ENCODE peak calls at places on chromosome 1, in ten cellular contexts. One of them, this sample, is unnamed.

GRCh38 chr1:225882699-225883615 is 777 bp upstream of the TMEM63A start:
- DNase-seq in cardiac fibroblast: peak; percentile 54
- DNase-seq in adrenal gland: peak; percentile 72
- DNase-seq in ovary: peak; percentile 60
- DNase-seq in GM06990: peak; percentile 58
- DNase-seq in H1: no peak
- DNase-seq in fibroblast of the aortic adventitia: peak; percentile 41
- DNase-seq in mucosa of descending colon: peak; percentile 61
- DNase-seq in Panc1: no peak
- DNase-seq in esophagus squamous epithelium: no peak
- DNase-seq in this sample: no peak

GRCh38 chr1:1024421-1025415 is 4.8 kb downstream of the AGRN start:
- DNase-seq in cardiac fibroblast: peak; percentile 14
- DNase-seq in adrenal gland: no peak
- DNase-seq in ovary: no peak
- DNase-seq in GM06990: no peak
- DNase-seq in H1: no peak
- DNase-seq in fibroblast of the aortic adventitia: no peak
- DNase-seq in mucosa of descending colon: no peak
- DNase-seq in Panc1: no peak
- DNase-seq in esophagus squamous epithelium: no peak
- DNase-seq in this sample: no peak

GRCh38 chr1:202007703-202008489 is 2.5 kb upstream of the ELF3 start:
- DNase-seq in cardiac fibroblast: peak; percentile 55
- DNase-seq in adrenal gland: no peak
- DNase-seq in ovary: no peak
- DNase-seq in GM06990: no peak
- DNase-seq in H1: peak; percentile 82
- DNase-seq in fibroblast of the aortic adventitia: peak; percentile 33
- DNase-seq in mucosa of descending colon: peak; percentile 91
- DNase-seq in Panc1: no peak
- DNase-seq in esophagus squamous epithelium: no peak
- DNase-seq in this sample: no peak

GRCh38 chr1:76330993-76331603 is 256.6 kb downstream of the ST6GALNAC3 start:
- DNase-seq in cardiac fibroblast: peak; percentile 84
- DNase-seq in adrenal gland: peak; percentile 46
- DNase-seq in ovary: peak; percentile 15
- DNase-seq in GM06990: peak; percentile 17
- DNase-seq in H1: no peak
- DNase-seq in fibroblast of the aortic adventitia: peak; percentile 63
- DNase-seq in mucosa of descending colon: peak; percentile 54
- DNase-seq in Panc1: peak; percentile 32
- DNase-seq in esophagus squamous epithelium: no peak
- DNase-seq in this sample: peak; percentile 69

GRCh38 chr1:185483647-185484450 is 166.8 kb upstream of the IVNS1ABP start:
- DNase-seq in cardiac fibroblast: peak; percentile 77
- DNase-seq in adrenal gland: no peak
- DNase-seq in ovary: no peak
- DNase-seq in GM06990: no peak
- DNase-seq in H1: no peak
- DNase-seq in fibroblast of the aortic adventitia: peak; percentile 89
- DNase-seq in mucosa of descending colon: no peak
- DNase-seq in Panc1: no peak
- DNase-seq in esophagus squamous epithelium: no peak
- DNase-seq in this sample: peak; percentile 35

GRCh38 chr1:60809204-60809985 is 273.0 kb upstream of the NFIA start:
- DNase-seq in cardiac fibroblast: no peak
- DNase-seq in adrenal gland: no peak
- DNase-seq in ovary: no peak
- DNase-seq in GM06990: no peak
- DNase-seq in H1: no peak
- DNase-seq in fibroblast of the aortic adventitia: no peak
- DNase-seq in mucosa of descending colon: no peak
- DNase-seq in Panc1: no peak
- DNase-seq in esophagus squamous epithelium: no peak
- DNase-seq in this sample: no peak

GRCh38 chr1:22314676-22315075 is 137.0 kb upstream of the ZBTB40 start:
- DNase-seq in cardiac fibroblast: no peak
- DNase-seq in adrenal gland: peak; percentile 11
- DNase-seq in ovary: no peak
- DNase-seq in GM06990: no peak
- DNase-seq in H1: no peak
- DNase-seq in fibroblast of the aortic adventitia: no peak
- DNase-seq in mucosa of descending colon: no peak
- DNase-seq in Panc1: no peak
- DNase-seq in esophagus squamous epithelium: no peak
- DNase-seq in this sample: no peak

GRCh38 chr1:23559985-23560755 is 869 bp upstream of the ID3 start:
- DNase-seq in cardiac fibroblast: peak; percentile 44
- DNase-seq in adrenal gland: no peak
- DNase-seq in ovary: no peak
- DNase-seq in GM06990: no peak
- DNase-seq in H1: no peak
- DNase-seq in fibroblast of the aortic adventitia: peak; percentile 65
- DNase-seq in mucosa of descending colon: no peak
- DNase-seq in Panc1: no peak
- DNase-seq in esophagus squamous epithelium: no peak
- DNase-seq in this sample: peak; percentile 84

GRCh38 chr1:8422439-8423133 is 104.7 kb downstream of the SLC45A1 start:
- DNase-seq in cardiac fibroblast: peak; percentile 49
- DNase-seq in adrenal gland: no peak
- DNase-seq in ovary: peak; percentile 42
- DNase-seq in GM06990: no peak
- DNase-seq in H1: no peak
- DNase-seq in fibroblast of the aortic adventitia: peak; percentile 65
- DNase-seq in mucosa of descending colon: no peak
- DNase-seq in Panc1: no peak
- DNase-seq in esophagus squamous epithelium: no peak
- DNase-seq in this sample: no peak

GRCh38 chr1:234725177-234726132 is 115.5 kb upstream of the IRF2BP2 start:
- DNase-seq in cardiac fibroblast: peak; percentile 62
- DNase-seq in adrenal gland: peak; percentile 72
- DNase-seq in ovary: peak; percentile 42
- DNase-seq in GM06990: no peak
- DNase-seq in H1: no peak
- DNase-seq in fibroblast of the aortic adventitia: peak; percentile 41
- DNase-seq in mucosa of descending colon: peak; percentile 59
- DNase-seq in Panc1: no peak
- DNase-seq in esophagus squamous epithelium: no peak
- DNase-seq in this sample: no peak

GRCh38 chr1:167621780-167622179 is 8.3 kb upstream of the RCSD1 start:
- DNase-seq in cardiac fibroblast: no peak
- DNase-seq in adrenal gland: no peak
- DNase-seq in ovary: no peak
- DNase-seq in GM06990: no peak
- DNase-seq in H1: no peak
- DNase-seq in fibroblast of the aortic adventitia: no peak
- DNase-seq in mucosa of descending colon: no peak
- DNase-seq in Panc1: no peak
- DNase-seq in esophagus squamous epithelium: no peak
- DNase-seq in this sample: no peak

GRCh38 chr1:27135920-27136551 is 18.9 kb downstream of the SLC9A1 start:
- DNase-seq in cardiac fibroblast: no peak
- DNase-seq in adrenal gland: no peak
- DNase-seq in ovary: no peak
- DNase-seq in GM06990: peak; percentile 52
- DNase-seq in H1: peak; percentile 60
- DNase-seq in fibroblast of the aortic adventitia: peak; percentile 41
- DNase-seq in mucosa of descending colon: no peak
- DNase-seq in Panc1: no peak
- DNase-seq in esophagus squamous epithelium: no peak
- DNase-seq in this sample: no peak

GRCh38 chr1:156368157-156368658 is 803 bp upstream of the RHBG start:
- DNase-seq in cardiac fibroblast: no peak
- DNase-seq in adrenal gland: no peak
- DNase-seq in ovary: no peak
- DNase-seq in GM06990: no peak
- DNase-seq in H1: no peak
- DNase-seq in fibroblast of the aortic adventitia: no peak
- DNase-seq in mucosa of descending colon: no peak
- DNase-seq in Panc1: no peak
- DNase-seq in esophagus squamous epithelium: no peak
- DNase-seq in this sample: no peak

GRCh38 chr1:41434306-41434705 is 50.2 kb downstream of the EDN2 start:
- DNase-seq in cardiac fibroblast: no peak
- DNase-seq in adrenal gland: no peak
- DNase-seq in ovary: no peak
- DNase-seq in GM06990: no peak
- DNase-seq in H1: no peak
- DNase-seq in fibroblast of the aortic adventitia: no peak
- DNase-seq in mucosa of descending colon: no peak
- DNase-seq in Panc1: no peak
- DNase-seq in esophagus squamous epithelium: no peak
- DNase-seq in this sample: no peak

GRCh38 chr1:70909262-70909817 is 138.3 kb downstream of the PTGER3 start:
- DNase-seq in cardiac fibroblast: no peak
- DNase-seq in adrenal gland: no peak
- DNase-seq in ovary: no peak
- DNase-seq in GM06990: no peak
- DNase-seq in H1: no peak
- DNase-seq in fibroblast of the aortic adventitia: no peak
- DNase-seq in mucosa of descending colon: no peak
- DNase-seq in Panc1: no peak
- DNase-seq in esophagus squamous epithelium: no peak
- DNase-seq in this sample: no peak

GRCh38 chr1:42833981-42834380 is 12.4 kb upstream of the ZNF691 start:
- DNase-seq in cardiac fibroblast: no peak
- DNase-seq in adrenal gland: no peak
- DNase-seq in ovary: no peak
- DNase-seq in GM06990: no peak
- DNase-seq in H1: peak; percentile 23
- DNase-seq in fibroblast of the aortic adventitia: no peak
- DNase-seq in mucosa of descending colon: no peak
- DNase-seq in Panc1: no peak
- DNase-seq in esophagus squamous epithelium: no peak
- DNase-seq in this sample: no peak

GRCh38 chr1:159945483-159946241 is at the start of gene IGSF9:
- DNase-seq in cardiac fibroblast: peak; percentile 83
- DNase-seq in adrenal gland: peak; percentile 51
- DNase-seq in ovary: peak; percentile 85
- DNase-seq in GM06990: peak; percentile 73
- DNase-seq in H1: peak; percentile 96
- DNase-seq in fibroblast of the aortic adventitia: peak; percentile 58
- DNase-seq in mucosa of descending colon: peak; percentile 93
- DNase-seq in Panc1: no peak
- DNase-seq in esophagus squamous epithelium: no peak
- DNase-seq in this sample: no peak

GRCh38 chr1:201758508-201759050 is 70.4 kb upstream of the IPO9 start:
- DNase-seq in cardiac fibroblast: no peak
- DNase-seq in adrenal gland: no peak
- DNase-seq in ovary: no peak
- DNase-seq in GM06990: no peak
- DNase-seq in H1: no peak
- DNase-seq in fibroblast of the aortic adventitia: no peak
- DNase-seq in mucosa of descending colon: no peak
- DNase-seq in Panc1: no peak
- DNase-seq in esophagus squamous epithelium: no peak
- DNase-seq in this sample: no peak

GRCh38 chr1:200437556-200438203 is 27.8 kb upstream of the ZNF281 start:
- DNase-seq in cardiac fibroblast: no peak
- DNase-seq in adrenal gland: no peak
- DNase-seq in ovary: no peak
- DNase-seq in GM06990: no peak
- DNase-seq in H1: no peak
- DNase-seq in fibroblast of the aortic adventitia: peak; percentile 46
- DNase-seq in mucosa of descending colon: no peak
- DNase-seq in Panc1: no peak
- DNase-seq in esophagus squamous epithelium: no peak
- DNase-seq in this sample: no peak

GRCh38 chr1:212440419-212440818 is 7.7 kb downstream of the NENF start:
- DNase-seq in cardiac fibroblast: no peak
- DNase-seq in adrenal gland: no peak
- DNase-seq in ovary: no peak
- DNase-seq in GM06990: no peak
- DNase-seq in H1: no peak
- DNase-seq in fibroblast of the aortic adventitia: no peak
- DNase-seq in mucosa of descending colon: no peak
- DNase-seq in Panc1: no peak
- DNase-seq in esophagus squamous epithelium: no peak
- DNase-seq in this sample: no peak
- H3K4me3 ChIP-seq in cardiac fibroblast: no peak overlapping the region
- H3K4me3 ChIP-seq in adrenal gland: no peak overlapping the region
- H3K4me3 ChIP-seq in ovary: no peak overlapping the region
- H3K4me3 ChIP-seq in GM06990: no peak overlapping the region
- H3K4me3 ChIP-seq in H1: no peak overlapping the region
- H3K4me3 ChIP-seq in fibroblast of the aortic adventitia: no peak overlapping the region
- H3K4me3 ChIP-seq in mucosa of descending colon: no peak overlapping the region
- H3K4me3 ChIP-seq in Panc1: no peak overlapping the region
- H3K4me3 ChIP-seq in esophagus squamous epithelium: no peak overlapping the region
- H3K4me3 ChIP-seq in this sample: no peak overlapping the region

DNA sequence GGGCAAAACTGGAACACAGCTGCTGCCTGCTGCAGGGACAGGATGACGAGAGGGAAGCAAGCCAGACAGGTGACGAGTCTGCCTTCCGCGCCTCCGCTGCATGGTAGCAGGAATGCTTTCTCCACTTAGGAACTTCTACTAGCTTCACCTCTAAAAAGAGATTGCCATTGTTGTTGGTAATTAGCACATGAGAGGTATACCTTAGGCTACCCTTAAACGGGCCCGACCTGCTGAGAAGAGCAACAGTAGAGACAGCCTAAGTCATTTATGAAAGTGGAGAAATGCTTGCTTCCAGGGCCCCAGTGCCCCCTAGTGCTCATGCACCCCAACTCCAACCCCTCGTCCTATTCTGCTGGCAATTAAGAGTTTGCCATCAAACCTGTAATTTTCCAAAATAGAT is 96.9 kb upstream of the AKT3 start:
- DNase-seq in cardiac fibroblast: peak; percentile 25
- DNase-seq in adrenal gland: peak; percentile 23
- DNase-seq in ovary: no peak
- DNase-seq in GM06990: no peak
- DNase-seq in H1: peak; percentile 67
- DNase-seq in fibroblast of the aortic adventitia: peak; percentile 25
- DNase-seq in mucosa of descending colon: no peak
- DNase-seq in Panc1: no peak
- DNase-seq in esophagus squamous epithelium: no peak
- DNase-seq in this sample: no peak
- TF ChIP-seq CTCF in cardiac fibroblast: peak; percentile 48
- TF ChIP-seq CTCF in adrenal gland: no peak
- TF ChIP-seq CTCF in ovary: no peak
- TF ChIP-seq CTCF in GM06990: peak; percentile 47
- TF ChIP-seq CTCF in H1: peak; percentile 81
- TF ChIP-seq CTCF in fibroblast of the aortic adventitia: peak; percentile 47
- TF ChIP-seq CTCF in mucosa of descending colon: no peak
- TF ChIP-seq CTCF in Panc1: peak; percentile 45
- TF ChIP-seq CTCF in esophagus squamous epithelium: no peak
- TF ChIP-seq CTCF in this sample: peak; percentile 23

GRCh38 chr1:94245747-94246438 is 8.5 kb upstream of the ARHGAP29 start:
- DNase-seq in cardiac fibroblast: peak; percentile 73
- DNase-seq in adrenal gland: no peak
- DNase-seq in ovary: no peak
- DNase-seq in GM06990: no peak
- DNase-seq in H1: no peak
- DNase-seq in fibroblast of the aortic adventitia: peak; percentile 62
- DNase-seq in mucosa of descending colon: no peak
- DNase-seq in Panc1: no peak
- DNase-seq in esophagus squamous epithelium: no peak
- DNase-seq in this sample: no peak
- H3K4me3 ChIP-seq in cardiac fibroblast: peak overlapping the region; percentile 21
- H3K4me3 ChIP-seq in adrenal gland: no peak overlapping the region
- H3K4me3 ChIP-seq in ovary: no peak overlapping the region
- H3K4me3 ChIP-seq in GM06990: no peak overlapping the region
- H3K4me3 ChIP-seq in H1: no peak overlapping the region
- H3K4me3 ChIP-seq in fibroblast of the aortic adventitia: peak overlapping the region; percentile 85
- H3K4me3 ChIP-seq in mucosa of descending colon: no peak overlapping the region
- H3K4me3 ChIP-seq in Panc1: peak overlapping the region; percentile 77
- H3K4me3 ChIP-seq in esophagus squamous epithelium: peak overlapping the region; percentile 80
- H3K4me3 ChIP-seq in this sample: peak overlapping the region; percentile 62

GRCh38 chr1:195733826-195734225 is 874.4 kb downstream of the KCNT2 start:
- DNase-seq in cardiac fibroblast: peak; percentile 1
- DNase-seq in adrenal gland: no peak
- DNase-seq in ovary: no peak
- DNase-seq in GM06990: no peak
- DNase-seq in H1: no peak
- DNase-seq in fibroblast of the aortic adventitia: no peak
- DNase-seq in mucosa of descending colon: peak; percentile 57
- DNase-seq in Panc1: no peak
- DNase-seq in esophagus squamous epithelium: no peak
- DNase-seq in this sample: no peak
- TF ChIP-seq CTCF in cardiac fibroblast: peak; percentile 21
- TF ChIP-seq CTCF in adrenal gland: peak; percentile 19
- TF ChIP-seq CTCF in ovary: no peak
- TF ChIP-seq CTCF in GM06990: peak; percentile 62
- TF ChIP-seq CTCF in H1: peak; percentile 41
- TF ChIP-seq CTCF in fibroblast of the aortic adventitia: peak; percentile 39
- TF ChIP-seq CTCF in mucosa of descending colon: no peak
- TF ChIP-seq CTCF in Panc1: peak; percentile 48
- TF ChIP-seq CTCF in esophagus squamous epithelium: peak; percentile 68
- TF ChIP-seq CTCF in this sample: peak; percentile 46